ENCODE peak calls at places on chromosomes 6 and 20, in four cellular contexts. P is psoas muscle, Q is HL-60, Y is cardiac fibroblast. Z is an unnamed sample.

GRCh38 chr20:47212606-47213207 is 143.8 kb downstream of the ZMYND8 start:
- DNase-seq in Q (no peak), P (peak; percentile 19), Y (no peak), Z (no peak)

GRCh38 chr6:136051140-136051775 is 198.9 kb downstream of the MTFR2 start:
- DNase-seq in Y (peak; percentile 67), P (no peak), Q (no peak), Z (peak; percentile 95)

GRCh38 chr6:169961772-169962561 is 210.5 kb downstream of the ERMARD start:
- DNase-seq in Q (no peak), Y (no peak), P (no peak), Z (no peak)

GRCh38 chr6:134177753-134178229 is 125.4 kb upstream of the SLC2A12 start:
- DNase-seq in Q (peak; percentile 17), Y (peak; percentile 72), P (no peak), Z (peak; percentile 92)

GRCh38 chr20:17023811-17024210 is 203.0 kb upstream of the PCSK2 start:
- DNase-seq in Q (no peak), P (no peak), Y (no peak), Z (no peak)

GRCh38 chr6:111824608-111825337 is 48.5 kb downstream of the FYN start:
- DNase-seq in Y (no peak), P (no peak), Q (no peak), Z (peak; percentile 34)

GRCh38 chr6:162728177-162728571 is 400 bp downstream of the PACRG start:
- DNase-seq in P (no peak), Y (no peak), Q (no peak), Z (no peak)

GRCh38 chr6:85641916-85642773 is 541 bp downstream of the SYNCRIP start:
- DNase-seq in Q (peak; percentile 66), P (peak; percentile 77), Y (peak; percentile 46), Z (peak; percentile 52)

GRCh38 chr6:12545837-12546658 is 170.5 kb upstream of the PHACTR1 start:
- DNase-seq in P (no peak), Q (no peak), Y (peak; percentile 79), Z (peak; percentile 37)

GRCh38 chr6:28090902-28091586 is 10.7 kb downstream of the ZNF165 start:
- DNase-seq in Y (no peak), Q (no peak), P (no peak), Z (peak; percentile 2)

GRCh38 chr6:151269318-151269995 is 29.7 kb downstream of the AKAP12 start:
- DNase-seq in Q (no peak), Y (peak; percentile 94), P (no peak), Z (peak; percentile 76)

GRCh38 chr6:80477591-80478370 is 371.3 kb downstream of the BCKDHB start:
- DNase-seq in P (no peak), Q (no peak), Y (no peak), Z (peak; percentile 74)

GRCh38 chr6:72032056-72032455 is 145.7 kb downstream of the RIMS1 start:
- DNase-seq in P (no peak), Q (no peak), Y (peak; percentile 3), Z (no peak)

GRCh38 chr20:59010321-59010994 is 3.4 kb upstream of the CTSZ start:
- DNase-seq in Q (no peak), Y (no peak), P (peak; percentile 27), Z (no peak)

GRCh38 chr20:13426870-13427269 is 205.8 kb downstream of the ISM1 start:
- DNase-seq in Y (no peak), P (no peak), Q (no peak), Z (no peak)

GRCh38 chr6:90907931-90908655 is 321.2 kb upstream of the MAP3K7 start:
- DNase-seq in Y (no peak), Q (no peak), P (no peak), Z (no peak)

GRCh38 chr6:73024598-73024997 is 200.7 kb downstream of the KHDC1L start:
- DNase-seq in P (no peak), Y (no peak), Q (no peak), Z (no peak)

GRCh38 chr20:2002365-2002764 is 8.5 kb upstream of the PDYN start:
- DNase-seq in Y (no peak), P (no peak), Q (no peak), Z (no peak)

GRCh38 chr6:81491486-81492101 is 260.9 kb downstream of the TENT5A start:
- DNase-seq in P (no peak), Y (no peak), Q (no peak), Z (no peak)

GRCh38 chr6:14059791-14060436 is 57.7 kb upstream of the CD83 start:
- DNase-seq in Q (no peak), Y (no peak), P (no peak), Z (no peak)

GRCh38 chr20:6492396-6493055 is 275.0 kb upstream of the BMP2 start:
- DNase-seq in Q (no peak), Y (peak; percentile 66), P (no peak), Z (peak; percentile 27)

GRCh38 chr20:378961-379336 is 1.6 kb upstream of the TRIB3 start:
- DNase-seq in P (no peak), Y (no peak), Q (no peak), Z (no peak)

GRCh38 chr20:20611165-20611564 is 101.3 kb downstream of the RALGAPA2 start:
- DNase-seq in Y (no peak), P (no peak), Q (no peak), Z (no peak)

DNA sequence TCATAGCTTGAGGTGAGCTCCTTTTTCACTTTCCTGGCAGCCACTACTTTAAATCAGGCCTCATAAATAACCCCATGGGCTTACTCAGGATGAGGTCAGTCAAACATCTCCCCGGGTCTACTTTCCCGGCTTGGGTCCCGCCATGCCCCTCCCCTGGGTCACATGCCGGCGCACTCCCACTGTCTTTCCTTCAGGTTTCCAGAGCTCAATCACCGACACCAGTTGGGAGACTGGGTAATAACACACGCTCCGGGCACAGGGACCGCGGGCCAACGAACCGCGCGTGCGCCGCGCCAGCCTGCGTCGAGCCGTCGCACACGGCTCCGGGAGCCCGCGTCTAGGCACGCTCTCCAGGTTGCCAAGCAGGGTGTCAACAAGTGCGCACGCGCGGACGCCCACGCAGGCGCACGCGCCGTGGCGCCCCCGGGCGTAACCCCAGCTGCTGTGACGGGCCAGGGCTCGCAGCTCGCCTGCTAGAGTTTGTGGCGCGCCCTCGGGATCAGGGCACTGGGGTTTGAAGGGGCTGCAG is 31.6 kb downstream of the TFAP2B start:
- DNase-seq in P (no peak), Q (no peak), Y (no peak), Z (no peak)
- H3K4me3 ChIP-seq in P (peak overlapping the region; percentile 57), Q (no peak overlapping the region), Y (no peak overlapping the region), Z (no peak overlapping the region)

GRCh38 chr6:35483892-35484645 is 12.8 kb downstream of the TEAD3 start:
- DNase-seq in Y (no peak), P (peak; percentile 15), Q (no peak), Z (no peak)
- TF ChIP-seq CTCF in Y (no peak), P (no peak), Q (no peak), Z (no peak)

GRCh38 chr6:166655251-166655650 is 28.2 kb upstream of the RPS6KA2 start:
- DNase-seq in Y (no peak), Q (no peak), P (no peak), Z (no peak)

GRCh38 chr6:166658115-166658791 is 31.2 kb upstream of the RPS6KA2 start:
- DNase-seq in Y (no peak), P (no peak), Q (no peak), Z (no peak)

GRCh38 chr6:166657531-166657930 is 30.5 kb upstream of the RPS6KA2 start:
- DNase-seq in Y (no peak), P (no peak), Q (peak; percentile 85), Z (no peak)

GRCh38 chr6:166655713-166656265 is 28.7 kb upstream of the RPS6KA2 start:
- DNase-seq in Q (no peak), Y (no peak), P (no peak), Z (no peak)

GRCh38 chr6:166656269-166657206 is 29.5 kb upstream of the RPS6KA2 start:
- DNase-seq in Q (peak; percentile 11), Y (peak; percentile 47), P (no peak), Z (no peak)
- H3K4me3 ChIP-seq in Q (no peak overlapping the region), Y (no peak overlapping the region), P (no peak overlapping the region), Z (no peak overlapping the region)

GRCh38 chr6:30719356-30719755 is 796 bp upstream of the TUBB start:
- DNase-seq in Q (no peak), P (no peak), Y (no peak), Z (no peak)

GRCh38 chr6:30721198-30722024 is 1.3 kb downstream of the TUBB start:
- DNase-seq in Q (peak; percentile 87), P (peak; percentile 96), Y (peak; percentile 89), Z (peak; percentile 92)

GRCh38 chr6:30722280-30723112 is 2.3 kb downstream of the TUBB start:
- DNase-seq in P (peak; percentile 88), Q (peak; percentile 82), Y (peak; percentile 83), Z (peak; percentile 79)

GRCh38 chr6:30720738-30721197 is 616 bp downstream of the TUBB start:
- DNase-seq in Y (peak; percentile 52), Q (peak; percentile 81), P (peak; percentile 84), Z (peak; percentile 49)

DNA sequence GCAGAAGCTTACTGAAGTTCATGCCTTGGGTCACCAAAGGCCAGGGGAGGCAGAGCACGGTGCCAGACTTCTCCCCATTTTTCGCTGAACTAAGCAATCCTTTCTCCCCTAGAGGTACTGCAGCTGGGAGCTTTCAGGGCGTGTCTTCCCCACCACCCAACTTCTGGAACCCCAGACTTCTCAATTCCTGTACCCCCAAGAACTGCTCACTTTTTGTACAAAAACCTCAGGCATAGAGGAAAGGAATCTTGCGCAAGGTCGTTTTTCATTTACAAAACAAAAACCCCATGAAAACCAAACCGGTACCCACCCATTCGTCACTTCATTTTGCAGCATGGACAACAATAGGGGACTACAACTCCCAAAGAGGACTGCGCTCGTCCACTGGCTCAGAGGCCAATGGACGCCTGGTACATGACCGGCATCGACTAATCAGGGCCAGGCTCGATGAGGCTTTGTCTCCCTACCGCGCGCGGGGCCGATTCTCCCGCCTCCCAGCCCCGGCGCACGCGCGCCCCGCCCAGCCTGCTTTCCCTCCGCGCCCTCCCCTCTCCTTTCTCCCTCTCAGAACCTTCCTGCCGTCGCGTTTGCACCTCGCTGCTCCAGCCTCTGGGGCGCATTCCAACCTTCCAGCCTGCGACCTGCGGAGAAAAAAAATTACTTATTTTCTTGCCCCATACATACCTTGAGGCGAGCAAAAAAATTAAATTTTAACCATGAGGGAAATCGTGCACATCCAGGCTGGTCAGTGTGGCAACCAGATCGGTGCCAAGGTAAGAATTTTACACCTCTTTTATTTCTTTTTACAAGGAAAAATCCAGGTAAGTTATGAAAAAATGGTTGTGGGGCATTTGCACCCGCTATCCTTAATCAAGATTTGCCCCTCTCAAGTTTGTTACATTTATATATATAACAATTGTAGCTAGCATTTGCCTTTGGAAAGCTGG is at the start of gene TUBB:
- DNase-seq in Y (peak; percentile 99), P (peak; percentile 98), Q (peak; percentile 99), Z (peak; percentile 98)
- TF ChIP-seq CTCF in Y (peak; percentile 5), P (peak; percentile 12), Q (no peak), Z (no peak)

GRCh38 chr20:3653921-3654320 is 9.3 kb downstream of the GFRA4 start:
- DNase-seq in Q (no peak), P (no peak), Y (no peak), Z (no peak)

GRCh38 chr20:3652646-3653596 is 10.3 kb downstream of the GFRA4 start:
- DNase-seq in Y (no peak), P (no peak), Q (peak; percentile 80), Z (no peak)

GRCh38 chr20:3655032-3655405 is 8.2 kb downstream of the GFRA4 start:
- DNase-seq in P (no peak), Q (no peak), Y (no peak), Z (no peak)

GRCh38 chr20:3652217-3652616 is 11.0 kb downstream of the GFRA4 start:
- DNase-seq in P (no peak), Y (no peak), Q (no peak), Z (no peak)

GRCh38 chr20:3654326-3655031 is 8.7 kb downstream of the GFRA4 start:
- DNase-seq in P (no peak), Q (no peak), Y (no peak), Z (no peak)
- H3K4me3 ChIP-seq in P (no peak overlapping the region), Q (no peak overlapping the region), Y (no peak overlapping the region), Z (no peak overlapping the region)

GRCh38 chr20:9068232-9068781 is 580 bp upstream of the PLCB4 start:
- DNase-seq in Y (no peak), Q (no peak), P (peak; percentile 56), Z (no peak)
- TF ChIP-seq CTCF in Y (no peak), Q (no peak), P (no peak), Z (no peak)

Z was measured in fibroblast of villous mesenchyme.